ENCODE peak calls at places on chromosomes 1 and 21, in seven cellular contexts. One of them, this sample, is unnamed.

GRCh38 chr1:38559180-38559874 is 300.2 kb downstream of the RRAGC start:
- DNase-seq in endodermal cell: peak; percentile 65
- DNase-seq in PC-3: no peak
- DNase-seq in fibroblast of lung: no peak
- DNase-seq in esophagus squamous epithelium: peak; percentile 22
- DNase-seq in aorta: peak; percentile 62
- DNase-seq in neuronal stem cell: no peak
- DNase-seq in this sample: no peak

GRCh38 chr1:55064861-55065263 is 25.5 kb downstream of the PCSK9 start:
- DNase-seq in aorta: no peak
- DNase-seq in endodermal cell: no peak
- DNase-seq in neuronal stem cell: no peak
- DNase-seq in PC-3: peak; percentile 33
- DNase-seq in fibroblast of lung: peak; percentile 72
- DNase-seq in esophagus squamous epithelium: no peak
- DNase-seq in this sample: no peak

GRCh38 chr1:227886503-227886961 is 61.2 kb downstream of the WNT9A start:
- DNase-seq in aorta: no peak
- DNase-seq in esophagus squamous epithelium: no peak
- DNase-seq in PC-3: no peak
- DNase-seq in fibroblast of lung: no peak
- DNase-seq in endodermal cell: peak; percentile 68
- DNase-seq in neuronal stem cell: no peak
- DNase-seq in this sample: no peak

GRCh38 chr1:20719871-20720620 is 2.2 kb upstream of the KIF17 start:
- DNase-seq in aorta: peak; percentile 18
- DNase-seq in fibroblast of lung: no peak
- DNase-seq in PC-3: no peak
- DNase-seq in esophagus squamous epithelium: no peak
- DNase-seq in neuronal stem cell: no peak
- DNase-seq in endodermal cell: peak; percentile 24
- DNase-seq in this sample: no peak

GRCh38 chr1:172397221-172397620 is 23.3 kb upstream of the C1orf105 start:
- DNase-seq in aorta: no peak
- DNase-seq in endodermal cell: no peak
- DNase-seq in esophagus squamous epithelium: no peak
- DNase-seq in PC-3: peak; percentile 76
- DNase-seq in fibroblast of lung: peak; percentile 58
- DNase-seq in neuronal stem cell: no peak
- DNase-seq in this sample: no peak

GRCh38 chr1:222373831-222374603 is 173.9 kb downstream of the HHIPL2 start:
- DNase-seq in neuronal stem cell: no peak
- DNase-seq in PC-3: no peak
- DNase-seq in endodermal cell: no peak
- DNase-seq in fibroblast of lung: no peak
- DNase-seq in aorta: no peak
- DNase-seq in esophagus squamous epithelium: no peak
- DNase-seq in this sample: no peak

GRCh38 chr1:46333300-46334029 is 7.1 kb upstream of the NSUN4 start:
- DNase-seq in endodermal cell: peak; percentile 78
- DNase-seq in fibroblast of lung: peak; percentile 31
- DNase-seq in PC-3: peak; percentile 60
- DNase-seq in neuronal stem cell: no peak
- DNase-seq in esophagus squamous epithelium: no peak
- DNase-seq in aorta: no peak
- DNase-seq in this sample: no peak

GRCh38 chr1:223177681-223178080 is 34.6 kb upstream of the TLR5 start:
- DNase-seq in esophagus squamous epithelium: no peak
- DNase-seq in PC-3: no peak
- DNase-seq in endodermal cell: no peak
- DNase-seq in neuronal stem cell: no peak
- DNase-seq in fibroblast of lung: no peak
- DNase-seq in aorta: peak; percentile 66
- DNase-seq in this sample: no peak

GRCh38 chr21:42460391-42461184 is 35.4 kb downstream of the RSPH1 start:
- DNase-seq in endodermal cell: peak; percentile 45
- DNase-seq in neuronal stem cell: no peak
- DNase-seq in aorta: no peak
- DNase-seq in PC-3: no peak
- DNase-seq in fibroblast of lung: no peak
- DNase-seq in esophagus squamous epithelium: no peak
- DNase-seq in this sample: no peak

GRCh38 chr21:26965091-26965566 is 1.8 kb downstream of the ADAMTS5 start:
- DNase-seq in fibroblast of lung: no peak
- DNase-seq in endodermal cell: no peak
- DNase-seq in PC-3: no peak
- DNase-seq in neuronal stem cell: no peak
- DNase-seq in aorta: peak; percentile 39
- DNase-seq in esophagus squamous epithelium: no peak
- DNase-seq in this sample: no peak

GRCh38 chr21:42386034-42386591 is 9.7 kb downstream of the TMPRSS3 start:
- DNase-seq in fibroblast of lung: no peak
- DNase-seq in aorta: no peak
- DNase-seq in neuronal stem cell: no peak
- DNase-seq in esophagus squamous epithelium: no peak
- DNase-seq in endodermal cell: no peak
- DNase-seq in PC-3: no peak
- DNase-seq in this sample: no peak

GRCh38 chr1:28173151-28173979 is 3.1 kb downstream of the PTAFR start:
- DNase-seq in endodermal cell: peak; percentile 66
- DNase-seq in esophagus squamous epithelium: no peak
- DNase-seq in neuronal stem cell: no peak
- DNase-seq in aorta: no peak
- DNase-seq in fibroblast of lung: peak; percentile 28
- DNase-seq in PC-3: no peak
- DNase-seq in this sample: no peak

GRCh38 chr21:45404726-45405270 is at the start of gene COL18A1:
- DNase-seq in endodermal cell: peak; percentile 93
- DNase-seq in PC-3: peak; percentile 43
- DNase-seq in fibroblast of lung: peak; percentile 56
- DNase-seq in neuronal stem cell: peak; percentile 57
- DNase-seq in esophagus squamous epithelium: no peak
- DNase-seq in aorta: peak; percentile 80
- DNase-seq in this sample: no peak

GRCh38 chr1:219927956-219928790 is at the start of gene SLC30A10:
- DNase-seq in neuronal stem cell: peak; percentile 45
- DNase-seq in fibroblast of lung: peak; percentile 10
- DNase-seq in esophagus squamous epithelium: no peak
- DNase-seq in endodermal cell: peak; percentile 83
- DNase-seq in aorta: no peak
- DNase-seq in PC-3: no peak
- DNase-seq in this sample: no peak

GRCh38 chr1:169680377-169681019 is 30.9 kb downstream of the SELL start:
- DNase-seq in fibroblast of lung: no peak
- DNase-seq in PC-3: no peak
- DNase-seq in aorta: no peak
- DNase-seq in neuronal stem cell: no peak
- DNase-seq in esophagus squamous epithelium: peak; percentile 5
- DNase-seq in endodermal cell: no peak
- DNase-seq in this sample: no peak
- H3K4me1 ChIP-seq in fibroblast of lung: no peaks in the 10 kb centered on the region
- H3K4me1 ChIP-seq in PC-3: peaks cover 16% of the 10 kb centered on the region
- H3K4me1 ChIP-seq in aorta: no peaks in the 10 kb centered on the region
- H3K4me1 ChIP-seq in neuronal stem cell: no peaks in the 10 kb centered on the region
- H3K4me1 ChIP-seq in esophagus squamous epithelium: no peaks in the 10 kb centered on the region
- H3K4me1 ChIP-seq in endodermal cell: peaks cover 8% of the 10 kb centered on the region
- H3K4me1 ChIP-seq in this sample: no peaks in the 10 kb centered on the region

GRCh38 chr1:230145953-230146476 is 79.0 kb downstream of the GALNT2 start:
- DNase-seq in endodermal cell: no peak
- DNase-seq in fibroblast of lung: no peak
- DNase-seq in PC-3: no peak
- DNase-seq in neuronal stem cell: no peak
- DNase-seq in esophagus squamous epithelium: no peak
- DNase-seq in aorta: no peak
- DNase-seq in this sample: no peak
- H3K4me1 ChIP-seq in endodermal cell: no peaks in the 10 kb centered on the region
- H3K4me1 ChIP-seq in fibroblast of lung: no peaks in the 10 kb centered on the region
- H3K4me1 ChIP-seq in PC-3: no peaks in the 10 kb centered on the region
- H3K4me1 ChIP-seq in neuronal stem cell: peaks cover 24% of the 10 kb centered on the region
- H3K4me1 ChIP-seq in esophagus squamous epithelium: peaks cover 61% of the 10 kb centered on the region
- H3K4me1 ChIP-seq in aorta: peaks cover 1% of the 10 kb centered on the region
- H3K4me1 ChIP-seq in this sample: peaks cover 28% of the 10 kb centered on the region

GRCh38 chr1:60073605-60074278 is at the start of gene C1orf87:
- DNase-seq in PC-3: no peak
- DNase-seq in endodermal cell: peak; percentile 88
- DNase-seq in esophagus squamous epithelium: no peak
- DNase-seq in aorta: no peak
- DNase-seq in neuronal stem cell: peak; percentile 11
- DNase-seq in fibroblast of lung: no peak
- DNase-seq in this sample: no peak
- H3K4me1 ChIP-seq in PC-3: no peaks in the 10 kb centered on the region
- H3K4me1 ChIP-seq in endodermal cell: no peaks in the 10 kb centered on the region
- H3K4me1 ChIP-seq in esophagus squamous epithelium: peaks cover 6% of the 10 kb centered on the region
- H3K4me1 ChIP-seq in aorta: no peaks in the 10 kb centered on the region
- H3K4me1 ChIP-seq in neuronal stem cell: peaks cover 2% of the 10 kb centered on the region
- H3K4me1 ChIP-seq in fibroblast of lung: peaks cover 2% of the 10 kb centered on the region
- H3K4me1 ChIP-seq in this sample: no peaks in the 10 kb centered on the region

DNA sequence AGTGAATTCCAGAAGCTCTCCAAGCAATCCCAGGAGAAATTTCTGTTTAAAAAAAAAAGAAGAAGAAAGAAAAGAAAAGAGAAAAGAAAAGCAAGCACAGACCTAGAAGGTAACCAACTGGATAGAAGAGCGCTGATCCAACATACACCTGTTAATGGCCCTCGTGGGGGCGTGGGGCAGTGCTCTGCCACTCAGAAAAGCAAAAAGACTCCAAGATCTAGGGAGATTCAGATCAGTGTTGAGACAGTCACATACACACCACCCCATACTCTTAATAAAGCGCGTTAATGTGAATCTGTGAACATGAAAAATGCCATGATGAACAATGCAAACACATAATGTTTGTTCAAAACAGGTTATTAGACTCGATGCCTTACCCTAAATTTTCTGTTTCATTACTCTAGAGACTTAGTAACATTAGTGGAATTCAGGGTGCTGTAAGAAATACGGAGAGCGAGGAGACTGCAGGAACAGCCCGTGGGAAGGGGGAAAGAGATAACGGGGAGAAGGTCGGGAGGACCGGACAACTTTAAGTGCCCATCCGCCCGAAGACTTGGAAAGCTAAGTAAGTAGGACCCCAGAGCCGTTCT is 406 bp downstream of the NME7 start:
- DNase-seq in endodermal cell: no peak
- DNase-seq in PC-3: no peak
- DNase-seq in aorta: no peak
- DNase-seq in esophagus squamous epithelium: no peak
- DNase-seq in neuronal stem cell: no peak
- DNase-seq in fibroblast of lung: no peak
- DNase-seq in this sample: no peak
- H3K4me1 ChIP-seq in endodermal cell: no peaks in the 10 kb centered on the region
- H3K4me1 ChIP-seq in PC-3: peaks cover 52% of the 10 kb centered on the region
- H3K4me1 ChIP-seq in aorta: no peaks in the 10 kb centered on the region
- H3K4me1 ChIP-seq in esophagus squamous epithelium: peaks cover 40% of the 10 kb centered on the region
- H3K4me1 ChIP-seq in neuronal stem cell: peaks cover 2% of the 10 kb centered on the region
- H3K4me1 ChIP-seq in fibroblast of lung: peaks cover 6% of the 10 kb centered on the region
- H3K4me1 ChIP-seq in this sample: peaks cover 18% of the 10 kb centered on the region

This sample was measured in vagina.